ENCODE peak calls at places on chromosomes 12 and 14, in eight cellular contexts. One of them, this sample, is unnamed.

GRCh38 chr14:79118291-79118690 is 948.1 kb downstream of the NRXN3 start:
- DNase-seq in HuH-7.5: no peak
- DNase-seq in NCI-H1092 treated with DMSO at 0.1 percent for 48 hours: no peak
- DNase-seq in activated gamma-delta T cell treated with Interleukin-2 at 50 U/mL for 16 hours: no peak
- DNase-seq in iPS-NIHi11: no peak
- DNase-seq in epithelial cell of esophagus: no peak
- DNase-seq in AG08395: no peak
- DNase-seq in mammary epithelial cell: no peak
- DNase-seq in this sample: no peak

GRCh38 chr12:44457465-44457864 is 418.6 kb downstream of the NELL2 start:
- DNase-seq in NCI-H1092 treated with DMSO at 0.1 percent for 48 hours: no peak
- DNase-seq in HuH-7.5: no peak
- DNase-seq in AG08395: no peak
- DNase-seq in iPS-NIHi11: no peak
- DNase-seq in activated gamma-delta T cell treated with Interleukin-2 at 50 U/mL for 16 hours: no peak
- DNase-seq in mammary epithelial cell: no peak
- DNase-seq in epithelial cell of esophagus: no peak
- DNase-seq in this sample: no peak

GRCh38 chr14:57512221-57512620 is 18.6 kb upstream of the CCDC198 start:
- DNase-seq in NCI-H1092 treated with DMSO at 0.1 percent for 48 hours: peak
- DNase-seq in HuH-7.5: no peak
- DNase-seq in activated gamma-delta T cell treated with Interleukin-2 at 50 U/mL for 16 hours: no peak
- DNase-seq in epithelial cell of esophagus: no peak
- DNase-seq in AG08395: no peak
- DNase-seq in iPS-NIHi11: no peak
- DNase-seq in mammary epithelial cell: no peak
- DNase-seq in this sample: no peak

GRCh38 chr12:48630346-48630745 is 51.7 kb downstream of the KANSL2 start:
- DNase-seq in activated gamma-delta T cell treated with Interleukin-2 at 50 U/mL for 16 hours: no peak
- DNase-seq in AG08395: no peak
- DNase-seq in NCI-H1092 treated with DMSO at 0.1 percent for 48 hours: no peak
- DNase-seq in mammary epithelial cell: no peak
- DNase-seq in iPS-NIHi11: no peak
- DNase-seq in epithelial cell of esophagus: no peak
- DNase-seq in HuH-7.5: no peak
- DNase-seq in this sample: no peak

GRCh38 chr12:12181516-12181915 is 85.3 kb downstream of the LRP6 start:
- DNase-seq in NCI-H1092 treated with DMSO at 0.1 percent for 48 hours: no peak
- DNase-seq in epithelial cell of esophagus: peak
- DNase-seq in mammary epithelial cell: peak
- DNase-seq in AG08395: peak
- DNase-seq in activated gamma-delta T cell treated with Interleukin-2 at 50 U/mL for 16 hours: no peak
- DNase-seq in HuH-7.5: no peak
- DNase-seq in iPS-NIHi11: no peak
- DNase-seq in this sample: no peak

GRCh38 chr14:100554082-100554677 is 33.0 kb downstream of the BEGAIN start:
- DNase-seq in NCI-H1092 treated with DMSO at 0.1 percent for 48 hours: no peak
- DNase-seq in activated gamma-delta T cell treated with Interleukin-2 at 50 U/mL for 16 hours: no peak
- DNase-seq in mammary epithelial cell: peak
- DNase-seq in iPS-NIHi11: peak
- DNase-seq in HuH-7.5: no peak
- DNase-seq in AG08395: peak
- DNase-seq in epithelial cell of esophagus: peak
- DNase-seq in this sample: no peak

GRCh38 chr14:84262932-84263331 is 1267.0 kb upstream of the FLRT2 start:
- DNase-seq in epithelial cell of esophagus: no peak
- DNase-seq in mammary epithelial cell: no peak
- DNase-seq in HuH-7.5: no peak
- DNase-seq in NCI-H1092 treated with DMSO at 0.1 percent for 48 hours: no peak
- DNase-seq in activated gamma-delta T cell treated with Interleukin-2 at 50 U/mL for 16 hours: no peak
- DNase-seq in iPS-NIHi11: no peak
- DNase-seq in AG08395: no peak
- DNase-seq in this sample: no peak

GRCh38 chr14:81516941-81517797 is 16.5 kb downstream of the SEL1L start:
- DNase-seq in activated gamma-delta T cell treated with Interleukin-2 at 50 U/mL for 16 hours: no peak
- DNase-seq in mammary epithelial cell: no peak
- DNase-seq in epithelial cell of esophagus: no peak
- DNase-seq in AG08395: peak
- DNase-seq in iPS-NIHi11: peak
- DNase-seq in HuH-7.5: peak
- DNase-seq in NCI-H1092 treated with DMSO at 0.1 percent for 48 hours: no peak
- DNase-seq in this sample: no peak

This sample was measured in ascending aorta.